ENCODE peak calls at places on chromosome 1, in four cellular contexts. O is Peyer's patch, Y is astrocyte, W is right atrium auricular region. V is an unnamed sample.

GRCh38 chr1:153429266-153430165 is 13.2 kb downstream of the S100A7A start:
- DNase-seq in O (no peak), Y (no peak), W (peak; percentile 42), V (no peak)

GRCh38 chr1:206581571-206581981 is 30.7 kb downstream of the EIF2D start:
- DNase-seq in O (no peak), Y (no peak), W (no peak), V (peak; percentile 38)

GRCh38 chr1:54158071-54158470 is 5.3 kb upstream of the CDCP2 start:
- DNase-seq in O (peak; percentile 57), Y (no peak), W (no peak), V (no peak)

GRCh38 chr1:15950763-15951295 is 25.1 kb downstream of the ZBTB17 start:
- DNase-seq in O (no peak), Y (peak; percentile 69), W (peak; percentile 88), V (peak; percentile 88)

GRCh38 chr1:202964755-202965440 is 2.2 kb downstream of the CYB5R1 start:
- DNase-seq in O (no peak), Y (peak; percentile 60), W (no peak), V (no peak)

GRCh38 chr1:23751050-23751814 is 8.0 kb downstream of the ELOA start:
- DNase-seq in O (no peak), Y (peak; percentile 18), W (no peak), V (peak; percentile 71)

GRCh38 chr1:162612606-162613400 is 19.5 kb upstream of the DDR2 start:
- DNase-seq in O (no peak), Y (no peak), W (peak; percentile 82), V (peak; percentile 69)

GRCh38 chr1:71630073-71630472 is 549.2 kb upstream of the ZRANB2 start:
- DNase-seq in O (no peak), Y (no peak), W (no peak), V (no peak)

GRCh38 chr1:240199758-240200655 is 108.3 kb downstream of the FMN2 start:
- DNase-seq in O (no peak), Y (no peak), W (no peak), V (peak; percentile 63)

DNA sequence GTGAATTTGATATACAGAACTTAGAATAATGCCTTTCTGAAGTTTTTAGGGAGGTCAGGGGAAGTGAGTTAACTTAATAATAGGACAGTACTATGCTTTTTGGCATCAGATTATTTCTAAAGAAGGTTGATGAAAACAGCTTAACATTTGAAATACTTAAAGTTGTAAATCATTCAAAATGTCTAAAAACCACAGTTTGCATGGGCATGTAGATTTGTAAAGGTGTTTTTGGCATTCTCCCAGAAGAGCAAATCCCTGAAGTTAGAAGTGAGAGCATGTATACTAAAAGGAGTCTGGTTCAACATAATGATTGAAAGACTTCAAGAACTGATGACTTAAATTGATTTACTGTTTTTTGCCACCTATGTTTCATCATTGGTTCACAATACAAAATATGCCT is 6.7 kb downstream of the DR1 start:
- DNase-seq in O (no peak), Y (no peak), W (no peak), V (no peak)
- H3K4me1 ChIP-seq in O (peaks cover 22% of the 10 kb centered on the region), Y (peaks cover 3% of the 10 kb centered on the region), W (peaks cover 49% of the 10 kb centered on the region), V (peaks cover 26% of the 10 kb centered on the region)

DNA sequence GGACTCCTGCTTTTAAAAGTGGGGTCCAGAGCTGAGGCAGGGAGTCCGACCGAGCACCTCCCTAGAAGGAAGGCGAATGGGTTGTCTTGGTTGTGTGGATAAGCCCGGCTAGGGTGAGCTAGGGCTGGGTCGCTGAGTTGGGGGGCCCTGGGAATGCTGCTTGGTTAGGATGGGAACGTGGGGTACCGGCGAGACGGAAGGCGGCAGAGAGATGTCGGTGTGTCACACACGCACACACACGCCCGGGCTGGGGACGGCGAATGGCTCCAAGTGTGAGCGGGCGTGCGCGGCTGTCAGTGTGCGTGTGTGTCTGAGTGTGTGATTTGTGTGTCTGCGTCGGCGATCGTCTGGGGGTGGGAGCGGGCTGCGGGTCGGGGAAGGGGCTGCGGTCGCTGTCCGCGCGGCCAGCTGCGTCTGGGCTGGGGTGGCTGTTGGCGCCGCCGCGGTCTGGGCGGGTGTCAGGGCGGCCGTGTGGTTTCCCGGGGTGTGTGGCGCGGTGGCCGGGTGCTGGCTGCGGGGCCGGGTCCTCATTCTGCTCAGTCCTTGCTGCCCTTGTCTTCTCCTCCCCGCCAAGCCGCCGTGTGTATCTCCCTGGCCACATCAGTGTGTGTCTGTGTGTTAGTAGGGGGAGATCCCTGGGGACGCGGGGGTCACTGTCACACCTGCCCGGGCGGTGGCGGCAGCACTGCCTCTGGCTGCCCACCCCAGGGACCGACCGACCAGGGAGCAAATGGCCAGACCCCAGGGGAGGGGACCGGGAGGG is 1.0 kb downstream of the EFNA3 start:
- DNase-seq in O (peak; percentile 64), Y (no peak), W (no peak), V (peak; percentile 59)
- H3K4me1 ChIP-seq in O (peaks cover 65% of the 10 kb centered on the region), Y (peaks cover 21% of the 10 kb centered on the region), W (peaks cover 52% of the 10 kb centered on the region), V (peaks cover 10% of the 10 kb centered on the region)

DNA sequence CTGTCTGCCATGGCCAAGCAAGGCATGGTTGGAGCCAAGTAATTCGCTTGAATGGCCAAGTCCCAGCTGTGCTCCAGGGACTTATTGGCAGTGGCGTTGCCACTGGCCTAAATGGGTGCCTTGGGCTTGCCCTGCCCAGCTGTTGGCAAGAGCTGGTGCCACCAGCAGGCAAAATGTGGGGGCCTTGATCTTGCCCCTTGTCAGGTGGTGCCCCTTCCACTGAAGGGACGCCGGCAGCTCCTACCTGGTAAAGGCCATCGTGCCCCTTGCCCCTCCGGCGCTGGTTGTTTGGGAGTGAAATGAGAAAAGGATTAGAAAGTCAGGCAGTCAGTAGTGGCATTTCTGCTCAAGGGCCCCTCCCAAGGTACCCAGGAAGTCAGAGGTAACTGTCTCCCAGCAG is 85.5 kb downstream of the CD247 start:
- DNase-seq in O (no peak), Y (no peak), W (no peak), V (no peak)
- H3K4me1 ChIP-seq in O (no peaks in the 10 kb centered on the region), Y (no peaks in the 10 kb centered on the region), W (peaks cover 9% of the 10 kb centered on the region), V (peaks cover 12% of the 10 kb centered on the region)

DNA sequence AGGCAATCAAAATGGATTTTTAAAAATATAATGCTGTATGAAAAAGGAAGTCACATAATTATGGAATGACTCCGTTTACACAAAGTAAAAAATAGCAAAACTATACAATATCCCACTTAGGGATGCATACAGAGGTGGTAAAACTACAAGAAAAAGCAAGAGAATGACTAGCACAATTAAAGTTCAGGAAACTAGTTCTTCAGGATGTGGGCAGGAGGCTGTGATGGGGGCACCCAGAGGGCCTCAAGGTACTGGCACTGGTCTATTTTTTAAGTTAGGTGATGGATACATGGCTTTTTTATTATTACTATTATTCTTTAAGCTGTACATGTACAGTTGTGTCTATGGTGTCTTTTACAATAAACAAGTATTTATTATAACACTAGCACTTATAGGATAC is 1.4 kb upstream of the ZC3H12A start:
- DNase-seq in O (no peak), Y (no peak), W (no peak), V (no peak)
- H3K4me1 ChIP-seq in O (peaks cover 60% of the 10 kb centered on the region), Y (peaks cover 68% of the 10 kb centered on the region), W (peaks cover 62% of the 10 kb centered on the region), V (peaks cover 8% of the 10 kb centered on the region)